ENCODE peak calls at places on chromosomes 1 and 21, in four cellular contexts. C is posterior cingulate gyrus; R is activated T-helper 1 cell treated with anti-CD3 and anti-CD28 coated beads, Interleukin-12 subunit alpha, Interleukin-12 subunit beta, Interleukin-2, Interleukin-4 antibody, amounts not matched to agents 30 ng/mL and 10 ng/mL and 1 ng/mL, durations not matched to agents 14 hours and 24 hours and 36 hours; I is GM23248. S is an unnamed sample.

GRCh38 chr1:158390342-158390741 is 8.9 kb downstream of the OR10T2 start:
- DNase-seq in C (no peak), R (no peak), I (no peak), S (no peak)

GRCh38 chr1:26530898-26531598 is 1.5 kb downstream of the RPS6KA1 start:
- DNase-seq in C (no peak), R (no peak), I (peak; percentile 55), S (peak; percentile 93)

GRCh38 chr1:229828461-229828860 is 202.4 kb downstream of the URB2 start:
- DNase-seq in C (no peak), R (no peak), I (no peak), S (no peak)

GRCh38 chr1:205577874-205578658 is 53.7 kb downstream of the ELK4 start:
- DNase-seq in C (no peak), R (no peak), I (peak; percentile 24), S (no peak)

GRCh38 chr1:76950306-76950705 is 83.0 kb downstream of the ST6GALNAC5 start:
- DNase-seq in C (no peak), R (no peak), I (peak; percentile 75), S (no peak)

GRCh38 chr1:22252902-22253790 is 110.2 kb upstream of the WNT4 start:
- DNase-seq in C (no peak), R (no peak), I (peak; percentile 66), S (no peak)

GRCh38 chr1:11320153-11320936 is 47.3 kb downstream of the UBIAD1 start:
- DNase-seq in C (no peak), R (peak; percentile 7), I (no peak), S (no peak)

GRCh38 chr21:27077501-27077900 is 110.6 kb upstream of the ADAMTS5 start:
- DNase-seq in C (no peak), R (no peak), I (peak; percentile 64), S (no peak)

GRCh38 chr1:155166373-155167165 is 6.5 kb downstream of the KRTCAP2 start:
- DNase-seq in C (peak; percentile 52), R (no peak), I (no peak), S (peak; percentile 88)

GRCh38 chr1:112637257-112638108 is 17.9 kb downstream of the CAPZA1 start:
- DNase-seq in C (no peak), R (no peak), I (peak; percentile 67), S (no peak)

GRCh38 chr1:91651671-91652071 is 151.0 kb downstream of the CDC7 start:
- DNase-seq in C (no peak), R (no peak), I (peak; percentile 28), S (peak; percentile 79)

GRCh38 chr1:41516168-41516961 is 31.9 kb upstream of the EDN2 start:
- DNase-seq in C (peak; percentile 91), R (peak; percentile 55), I (peak; percentile 89), S (peak; percentile 95)

S was measured in kidney.